ENCODE peak calls at places on chromosomes 12 and 14, in eight cellular contexts. N is stimulated activated CD4-positive, alpha-beta T cell treated with anti-CD3 and anti-CD28 coated beads, Interleukin-4, amount 100 ng/mL, for 48 hours; B is C1 segment of cervical spinal cord; M is H9; W is bronchial epithelial cell; S is HS-5; F is tibial nerve; J is mammary epithelial cell. O is an unnamed sample.

GRCh38 chr12:50725011-50725899 is 38.6 kb upstream of the ATF1 start:
- DNase-seq in N (no peak), B (no peak), M (no peak), W (no peak), S (no peak), F (no peak), J (no peak), O (no peak)

GRCh38 chr12:108770269-108770829 is 39.0 kb upstream of the CORO1C start:
- DNase-seq in N (no peak), B (no peak), M (no peak), W (no peak), S (no peak), F (no peak), J (no peak), O (peak; percentile 68)

GRCh38 chr14:100762089-100762515 is 35.4 kb downstream of the DLK1 start:
- DNase-seq in N (no peak), B (no peak), M (no peak), W (peak; percentile 65), S (no peak), F (no peak), J (no peak), O (no peak)

GRCh38 chr12:104352106-104352713 is 48.7 kb downstream of the EID3 start:
- DNase-seq in N (no peak), B (no peak), M (peak; percentile 6), W (no peak), S (no peak), F (no peak), J (peak; percentile 35), O (peak; percentile 38)

GRCh38 chr14:58131386-58131785 is 20.6 kb downstream of the ARMH4 start:
- DNase-seq in N (no peak), B (no peak), M (no peak), W (peak; percentile 17), S (no peak), F (no peak), J (peak; percentile 25), O (peak; percentile 47)

GRCh38 chr14:77151245-77151644 is 9.7 kb upstream of the ZDHHC22 start:
- DNase-seq in N (no peak), B (no peak), M (peak; percentile 62), W (no peak), S (no peak), F (no peak), J (no peak), O (peak; percentile 86)

GRCh38 chr14:96737869-96738268 is 59.3 kb upstream of the VRK1 start:
- DNase-seq in N (no peak), B (no peak), M (no peak), W (no peak), S (no peak), F (no peak), J (no peak), O (no peak)

GRCh38 chr12:80805106-80805505 is 88.4 kb downstream of the MYF5 start:
- DNase-seq in N (no peak), B (no peak), M (no peak), W (peak; percentile 41), S (peak; percentile 28), F (no peak), J (no peak), O (no peak)

O was measured in endodermal cell.